ENCODE peak calls at places on chromosome 6, in eight cellular contexts. J, Q, I, C, Y, F, G and V are unnamed samples.
A peak's percentile ranks its signal among the peaks of the same experiment; 100 is the strongest.

GRCh38 chr6:144008501-144009245 is 614 bp upstream of the PLAGL1 start:
- DNase-seq in J (no peak), Q (no peak), I (no peak), C (peak; percentile 37), Y (peak; percentile 3), F (no peak), G (no peak), V (no peak)

GRCh38 chr6:145148392-145149175 is 586.7 kb downstream of the EPM2A start:
- DNase-seq in J (peak; percentile 38), Q (no peak), I (no peak), C (no peak), Y (peak; percentile 96), F (no peak), G (no peak), V (no peak)

GRCh38 chr6:105992315-105992961 is 93.7 kb upstream of the PRDM1 start:
- DNase-seq in J (peak; percentile 86), Q (peak; percentile 81), I (peak; percentile 89), C (peak; percentile 97), Y (peak; percentile 82), F (peak; percentile 43), G (no peak), V (peak; percentile 35)

GRCh38 chr6:166598441-166599138 is 12.1 kb upstream of the RAMACL start:
- DNase-seq in J (peak; percentile 84), Q (no peak), I (no peak), C (no peak), Y (peak; percentile 96), F (no peak), G (peak; percentile 95), V (no peak)

GRCh38 chr6:69386431-69386830 is 410.4 kb downstream of the LMBRD1 start:
- DNase-seq in J (no peak), Q (no peak), I (no peak), C (no peak), Y (no peak), F (no peak), G (no peak), V (no peak)

GRCh38 chr6:167116109-167116837 is 6.6 kb upstream of the CCR6 start:
- DNase-seq in J (no peak), Q (no peak), I (no peak), C (no peak), Y (no peak), F (no peak), G (no peak), V (no peak)

GRCh38 chr6:30206799-30207618 is 6.2 kb downstream of the TRIM26 start:
- DNase-seq in J (no peak), Q (no peak), I (no peak), C (no peak), Y (peak; percentile 24), F (no peak), G (no peak), V (no peak)

GRCh38 chr6:37696841-37697735 is 595 bp downstream of the MDGA1 start:
- DNase-seq in J (peak; percentile 56), Q (peak; percentile 20), I (peak; percentile 51), C (peak; percentile 69), Y (peak; percentile 48), F (no peak), G (no peak), V (no peak)

GRCh38 chr6:56497270-56497669 is 145.4 kb downstream of the DST start:
- DNase-seq in J (no peak), Q (no peak), I (no peak), C (no peak), Y (no peak), F (no peak), G (no peak), V (no peak)

GRCh38 chr6:44355640-44356039 is 13.2 kb downstream of the SPATS1 start:
- DNase-seq in J (no peak), Q (no peak), I (no peak), C (no peak), Y (no peak), F (no peak), G (no peak), V (no peak)